ENCODE peak calls at places on chromosomes 7 and 10, in ten cellular contexts. Y is M059J; N is effector memory CD4-positive, alpha-beta T cell; H is cardiac muscle cell; O is HCT116; R is GM13976; E is activated T-helper 1 cell treated with Interleukin-2 at 50 U/mL for 16 hours; C is choroid plexus epithelial cell; A is skeletal muscle cell; V is SW 1271. G is an unnamed sample.

GRCh38 chr10:78438094-78438906 is 404.6 kb downstream of the RPS24 start:
- DNase-seq in O (no peak), V (no peak), C (no peak), Y (no peak), E (no peak), R (no peak), H (no peak), N (no peak), A (no peak), G (no peak)

GRCh38 chr7:1397491-1398327 is 61.6 kb downstream of the MICALL2 start:
- DNase-seq in A (no peak), O (no peak), R (no peak), N (no peak), V (no peak), C (peak), Y (peak), E (no peak), H (no peak), G (no peak)

GRCh38 chr7:31890198-31890597 is 180.0 kb downstream of the PDE1C start:
- DNase-seq in C (no peak), E (no peak), R (no peak), N (no peak), Y (no peak), H (no peak), A (no peak), O (no peak), V (no peak), G (no peak)

GRCh38 chr10:7288060-7288690 is 122.7 kb downstream of the SFMBT2 start:
- DNase-seq in R (no peak), H (no peak), A (no peak), C (no peak), E (no peak), N (no peak), V (no peak), Y (no peak), O (no peak), G (no peak)

GRCh38 chr7:141333459-141333858 is 217.8 kb upstream of the AGK start:
- DNase-seq in H (peak), Y (peak), R (no peak), A (no peak), N (no peak), O (no peak), E (no peak), C (no peak), V (no peak), G (no peak)

GRCh38 chr7:32618987-32619386 is 123.7 kb downstream of the AVL9 start:
- DNase-seq in C (no peak), R (no peak), E (no peak), Y (peak), O (no peak), V (no peak), N (no peak), H (no peak), A (no peak), G (no peak)

GRCh38 chr7:155333346-155334234 is 35.9 kb downstream of the INSIG1 start:
- DNase-seq in H (no peak), V (no peak), C (no peak), N (no peak), Y (no peak), A (no peak), R (no peak), O (no peak), E (no peak), G (no peak)

GRCh38 chr10:99977916-99978315 is 31.8 kb downstream of the DNMBP start:
- DNase-seq in C (peak), N (no peak), Y (peak), E (no peak), H (peak), O (no peak), R (no peak), V (no peak), A (no peak), G (no peak)

GRCh38 chr10:26725837-26726727 is 28.6 kb downstream of the PDSS1 start:
- DNase-seq in C (peak), H (peak), V (peak), N (peak), R (peak), A (peak), Y (peak), E (peak), O (peak), G (peak)

GRCh38 chr7:134854816-134855215 is 75.4 kb downstream of the CALD1 start:
- DNase-seq in R (no peak), O (no peak), E (no peak), H (no peak), V (no peak), A (peak), N (no peak), Y (peak), C (no peak), G (no peak)

GRCh38 chr7:64686493-64687184 is 20.7 kb downstream of the ZNF107 start:
- DNase-seq in O (no peak), C (no peak), N (no peak), H (no peak), A (no peak), V (no peak), E (no peak), Y (no peak), R (no peak), G (no peak)

GRCh38 chr10:15710455-15710854 is 9.3 kb downstream of the ITGA8 start:
- DNase-seq in C (no peak), E (no peak), Y (no peak), O (no peak), V (no peak), N (no peak), R (no peak), H (no peak), A (no peak), G (no peak)

GRCh38 chr10:14750900-14751575 is 23.7 kb downstream of the FAM107B start:
- DNase-seq in O (no peak), N (no peak), R (no peak), V (no peak), A (no peak), H (no peak), E (no peak), Y (no peak), C (no peak), G (no peak)

GRCh38 chr7:80039255-80039884 is 95.3 kb upstream of the GNAI1 start:
- DNase-seq in R (no peak), E (no peak), V (no peak), C (peak), N (no peak), H (no peak), A (no peak), O (no peak), Y (peak), G (no peak)

GRCh38 chr7:92621026-92621540 is 30.9 kb upstream of the FAM133B start:
- DNase-seq in V (peak), C (peak), E (peak), R (peak), A (peak), N (peak), H (peak), Y (peak), O (peak), G (peak)

GRCh38 chr10:132253092-132253687 is 54.6 kb downstream of the STK32C start:
- DNase-seq in A (no peak), O (no peak), C (no peak), Y (no peak), E (no peak), R (no peak), H (no peak), V (no peak), N (no peak), G (no peak)

GRCh38 chr7:110835209-110835608 is 255.7 kb upstream of the LRRN3 start:
- DNase-seq in A (no peak), N (no peak), H (no peak), O (no peak), V (no peak), E (no peak), Y (no peak), R (no peak), C (peak), G (no peak)

GRCh38 chr7:116836911-116837310 is 25.5 kb upstream of the CAPZA2 start:
- DNase-seq in O (peak), N (no peak), H (no peak), E (no peak), V (no peak), A (no peak), C (no peak), Y (peak), R (no peak), G (no peak)

GRCh38 chr7:141483044-141483443 is 68.2 kb upstream of the AGK start:
- DNase-seq in A (no peak), O (no peak), E (no peak), Y (peak), R (no peak), V (no peak), N (no peak), H (no peak), C (no peak), G (no peak)

GRCh38 chr10:130611239-130611638 is 475.0 kb downstream of the GLRX3 start:
- DNase-seq in Y (no peak), N (no peak), E (no peak), O (no peak), R (no peak), A (no peak), C (no peak), H (no peak), V (no peak), G (no peak)

GRCh38 chr10:96292971-96293909 is 11.0 kb upstream of the DNTT start:
- DNase-seq in Y (peak), N (no peak), V (peak), H (peak), E (no peak), R (peak), C (peak), O (peak), A (peak), G (peak)

GRCh38 chr7:19663816-19664531 is 44.9 kb downstream of the POLR1F start:
- DNase-seq in O (no peak), R (peak), H (no peak), N (no peak), A (no peak), Y (no peak), C (no peak), V (no peak), E (no peak), G (no peak)

GRCh38 chr7:68537228-68538071 is 1060.8 kb upstream of the AUTS2 start:
- DNase-seq in C (no peak), N (no peak), Y (peak), A (no peak), O (no peak), H (no peak), V (no peak), R (no peak), E (no peak), G (no peak)

GRCh38 chr10:72685264-72685921 is 6.5 kb upstream of the MCU start:
- DNase-seq in R (peak), V (no peak), E (no peak), H (no peak), N (no peak), A (no peak), O (no peak), C (no peak), Y (no peak), G (no peak)

GRCh38 chr10:70096016-70096704 is 36.5 kb downstream of the AIFM2 start:
- DNase-seq in A (no peak), C (no peak), H (no peak), O (no peak), V (no peak), Y (no peak), N (no peak), E (no peak), R (no peak), G (no peak)

GRCh38 chr7:71239517-71239916 is 107.6 kb downstream of the GALNT17 start:
- DNase-seq in Y (no peak), A (no peak), H (peak), E (no peak), C (no peak), V (no peak), R (no peak), N (no peak), O (no peak), G (no peak)

GRCh38 chr7:73741600-73741999 is 3.0 kb upstream of the ABHD11 start:
- DNase-seq in A (no peak), O (no peak), N (no peak), Y (no peak), E (no peak), V (no peak), C (no peak), H (no peak), R (peak), G (no peak)

GRCh38 chr7:143429770-143430698 is 13.2 kb upstream of the TAS2R60 start:
- DNase-seq in C (peak), V (no peak), A (no peak), O (no peak), H (no peak), N (no peak), Y (no peak), R (no peak), E (no peak), G (no peak)